ENCODE peak calls at places on chromosomes 16 and 17, in five cellular contexts. Z is sigmoid colon, E is suprapubic skin, Y is ovary, I is A549. X is an unnamed sample.

GRCh38 chr16:87445486-87445885 is 47.3 kb downstream of the ZCCHC14 start:
- DNase-seq in E (no peak), Z (no peak), I (no peak), Y (no peak), X (no peak)

GRCh38 chr17:64148699-64149098 is 18.8 kb upstream of the ERN1 start:
- DNase-seq in Y (no peak), E (no peak), Z (no peak), I (no peak), X (peak)

GRCh38 chr17:18217412-18218015 is 7.9 kb upstream of the LLGL1 start:
- DNase-seq in I (peak), Z (peak), E (no peak), Y (peak), X (peak)

GRCh38 chr16:25854141-25854540 is 162.4 kb downstream of the HS3ST4 start:
- DNase-seq in Z (no peak), Y (no peak), I (no peak), E (no peak), X (no peak)

GRCh38 chr17:81509687-81510523 is 2.7 kb downstream of the ACTG1 start:
- DNase-seq in I (no peak), E (no peak), Y (no peak), Z (no peak), X (no peak)

GRCh38 chr17:1813088-1813487 is 16.6 kb downstream of the SMYD4 start:
- DNase-seq in E (no peak), I (no peak), Z (no peak), Y (no peak), X (no peak)

GRCh38 chr16:81505011-81505660 is 60.5 kb downstream of the CMIP start:
- DNase-seq in I (no peak), Z (no peak), Y (no peak), E (no peak), X (no peak)

GRCh38 chr16:52499061-52499460 is 47.9 kb downstream of the TOX3 start:
- DNase-seq in Y (no peak), E (no peak), Z (no peak), I (no peak), X (no peak)

GRCh38 chr17:76546556-76547182 is 6.8 kb downstream of the PRCD start:
- DNase-seq in E (no peak), Y (no peak), Z (no peak), I (no peak), X (peak)

GRCh38 chr17:75404739-75405364 is 626 bp downstream of the GRB2 start:
- DNase-seq in Z (peak), Y (peak), I (peak), E (no peak), X (peak)

GRCh38 chr16:73601911-73602310 is 554.0 kb upstream of the ZFHX3 start:
- DNase-seq in E (no peak), Y (no peak), Z (no peak), I (no peak), X (no peak)

GRCh38 chr17:81097943-81098308 is 63.0 kb downstream of the BAIAP2 start:
- DNase-seq in Z (peak), Y (peak), E (no peak), I (peak), X (no peak)

GRCh38 chr17:59278401-59278800 is 53.1 kb upstream of the YPEL2 start:
- DNase-seq in Y (no peak), I (no peak), Z (no peak), E (no peak), X (no peak)

GRCh38 chr16:87017388-87018012 is 299.7 kb downstream of the C16orf95 start:
- DNase-seq in I (peak), Z (peak), E (no peak), Y (no peak), X (no peak)

GRCh38 chr17:41784207-41784744 is 2.2 kb downstream of the JUP start:
- DNase-seq in E (no peak), Z (no peak), Y (no peak), I (peak), X (peak)

GRCh38 chr16:66036775-66037715 is 329.4 kb upstream of the CDH5 start:
- DNase-seq in E (peak), Z (no peak), Y (no peak), I (no peak), X (no peak)

GRCh38 chr17:33056392-33057146 is 64.9 kb downstream of the SPACA3 start:
- DNase-seq in Y (no peak), E (no peak), I (no peak), Z (no peak), X (no peak)

GRCh38 chr16:71383054-71383773 is 24.7 kb downstream of the CALB2 start:
- DNase-seq in Y (no peak), E (no peak), Z (no peak), I (no peak), X (no peak)

GRCh38 chr16:22675745-22676540 is 138.0 kb upstream of the HS3ST2 start:
- DNase-seq in Y (no peak), Z (no peak), E (peak), I (no peak), X (no peak)

GRCh38 chr17:45128989-45129388 is 3.3 kb downstream of the PLCD3 start:
- DNase-seq in Y (no peak), I (no peak), Z (no peak), E (no peak), X (no peak)

GRCh38 chr16:23509763-23510153 is 536 bp downstream of the GGA2 start:
- DNase-seq in Z (no peak), Y (no peak), E (no peak), I (no peak), X (no peak)

GRCh38 chr16:57648590-57649442 is 19.3 kb upstream of the ADGRG3 start:
- DNase-seq in I (peak), Z (peak), E (peak), Y (no peak), X (peak)

GRCh38 chr17:81386646-81387234 is 8.5 kb upstream of the BAHCC1 start:
- DNase-seq in Y (peak), E (no peak), I (no peak), Z (no peak), X (peak)

GRCh38 chr17:60665602-60666001 is 12.0 kb upstream of the BCAS3 start:
- DNase-seq in Z (no peak), E (no peak), Y (no peak), I (no peak), X (no peak)

GRCh38 chr16:66409156-66409555 is 17.9 kb upstream of the BEAN1 start:
- DNase-seq in E (no peak), Y (no peak), Z (no peak), I (no peak), X (no peak)

GRCh38 chr17:18008496-18009268 is 30.3 kb downstream of the ATPAF2 start:
- DNase-seq in I (no peak), Y (no peak), Z (no peak), E (no peak), X (no peak)

GRCh38 chr17:50209472-50210248 is 8.2 kb upstream of the COL1A1 start:
- DNase-seq in Y (peak), I (no peak), Z (peak), E (peak), X (peak)
- H3K27ac ChIP-seq in Y (peak), I (peak), Z (peak), E (peak), X (peak)

DNA sequence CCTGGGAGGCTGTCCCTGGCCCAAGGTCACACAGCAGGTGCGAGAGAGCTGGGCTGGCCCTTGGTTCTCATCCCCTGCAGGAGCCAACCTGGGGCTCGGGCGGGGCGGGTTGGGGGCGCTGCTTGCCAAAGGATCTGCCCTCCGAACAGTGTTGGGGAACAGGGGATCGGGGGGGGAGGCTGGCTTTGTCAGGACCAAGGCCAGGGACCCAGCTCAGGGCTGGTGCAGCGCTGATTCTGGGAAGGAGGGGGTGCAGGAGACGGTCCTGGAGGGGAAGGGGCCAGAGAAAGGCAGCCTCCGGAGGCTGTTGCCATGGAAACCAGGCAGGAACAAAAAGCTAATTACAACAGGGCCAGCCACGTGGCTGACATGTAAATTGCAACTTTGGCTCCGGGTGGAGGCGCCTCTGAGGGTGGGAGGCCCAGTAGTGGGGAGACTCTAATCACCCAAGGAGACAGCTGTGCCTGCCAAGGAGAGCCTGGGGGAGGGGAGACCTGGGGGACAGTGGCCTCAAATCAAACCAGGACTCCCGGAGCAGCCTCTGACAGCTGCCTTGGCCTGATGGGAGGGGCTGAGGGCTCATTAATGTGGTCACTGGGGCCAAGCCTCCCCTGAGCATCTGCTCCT is 1.3 kb downstream of the TUBB3 start:
- DNase-seq in Y (no peak), E (no peak), Z (no peak), I (no peak), X (no peak)
- TF ChIP-seq EP300 in Y (no peak), E (no peak), Z (no peak), I (no peak), X (no peak)

GRCh38 chr16:21618261-21618660 is 18.9 kb downstream of the METTL9 start:
- DNase-seq in I (no peak), E (no peak), Y (no peak), Z (no peak), X (no peak)
- H3K27ac ChIP-seq in I (no peak), E (no peak), Y (no peak), Z (no peak), X (no peak)

DNA sequence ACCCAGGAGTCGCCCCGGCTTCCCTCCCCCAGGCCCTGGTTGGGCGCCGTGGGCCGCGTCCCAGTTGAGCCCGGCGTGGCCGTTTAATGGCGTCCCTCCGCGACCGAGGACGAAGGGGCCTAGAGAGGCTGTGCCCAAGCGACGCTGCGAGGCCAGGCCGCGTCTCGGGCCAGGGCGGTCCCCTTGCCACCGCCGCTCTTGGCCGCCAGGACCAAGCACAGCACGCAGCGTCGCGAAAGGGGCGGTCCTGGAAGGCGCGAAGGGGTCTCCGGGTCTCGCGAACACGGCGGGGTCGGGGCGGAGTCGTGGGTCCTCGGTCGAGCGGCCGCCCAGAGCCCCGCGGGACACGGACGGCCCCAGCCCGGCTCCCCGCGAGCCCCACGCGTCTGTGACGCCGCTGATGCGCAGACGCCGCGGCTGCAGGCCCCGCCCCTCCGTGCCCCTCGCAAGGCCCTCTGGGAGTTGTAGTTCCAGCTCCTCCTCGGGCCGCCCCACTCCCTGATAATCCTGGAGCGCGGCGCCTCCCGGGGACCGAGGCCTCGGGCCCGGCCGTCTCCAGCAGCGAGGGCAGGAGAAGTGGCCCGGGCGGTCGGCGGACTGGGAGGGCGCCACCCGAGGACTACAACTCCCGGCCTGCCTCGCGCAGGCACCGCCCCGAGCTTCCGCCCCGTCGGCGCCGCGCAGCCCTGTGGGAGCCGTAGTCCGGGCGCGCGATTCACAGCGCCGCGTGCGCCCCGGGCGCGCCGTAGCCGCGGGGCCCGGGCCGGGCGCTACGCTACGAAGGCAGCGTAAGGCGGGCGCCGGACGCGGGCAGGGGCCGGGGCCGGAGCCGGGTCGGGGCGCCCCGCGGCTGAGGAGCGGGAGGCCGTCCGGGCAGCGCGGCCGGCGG is at the start of gene CAPN15:
- DNase-seq in Z (peak), Y (peak), I (peak), E (peak), X (peak)
- TF ChIP-seq EP300 in Z (no peak), Y (no peak), I (no peak), E (no peak), X (no peak)

GRCh38 chr16:67457611-67458010 is 23.3 kb downstream of the ATP6V0D1 start:
- DNase-seq in I (no peak), Z (no peak), Y (no peak), E (no peak), X (no peak)
- H3K27ac ChIP-seq in I (no peak), Z (peak), Y (peak), E (peak), X (peak)

GRCh38 chr17:68792042-68792685 is 163.0 kb downstream of the ABCA8 start:
- DNase-seq in E (no peak), Z (no peak), I (no peak), Y (no peak), X (no peak)

GRCh38 chr17:68790481-68790880 is 164.7 kb downstream of the ABCA8 start:
- DNase-seq in I (no peak), E (no peak), Z (no peak), Y (no peak), X (no peak)

GRCh38 chr17:68790931-68791330 is 164.3 kb downstream of the ABCA8 start:
- DNase-seq in Y (no peak), I (no peak), E (no peak), Z (no peak), X (no peak)

GRCh38 chr17:68792873-68793272 is 162.3 kb downstream of the ABCA8 start:
- DNase-seq in I (no peak), Z (no peak), E (no peak), Y (no peak), X (no peak)

GRCh38 chr17:68789203-68789962 is 165.8 kb downstream of the ABCA8 start:
- DNase-seq in E (no peak), Z (no peak), I (no peak), Y (no peak), X (no peak)
- TF ChIP-seq EP300 in E (no peak), Z (no peak), I (no peak), Y (no peak), X (no peak)

GRCh38 chr17:77884967-77885641 is 73.4 kb upstream of the TNRC6C start:
- DNase-seq in Y (no peak), Z (no peak), E (no peak), I (no peak), X (no peak)

GRCh38 chr17:77887464-77888241 is 70.8 kb upstream of the TNRC6C start:
- DNase-seq in I (peak), E (peak), Z (peak), Y (peak), X (peak)

GRCh38 chr17:77887110-77887463 is 71.4 kb upstream of the TNRC6C start:
- DNase-seq in E (no peak), Z (peak), I (no peak), Y (no peak), X (no peak)

GRCh38 chr17:77885678-77886386 is 72.7 kb upstream of the TNRC6C start:
- DNase-seq in I (no peak), E (no peak), Y (no peak), Z (no peak), X (no peak)

DNA sequence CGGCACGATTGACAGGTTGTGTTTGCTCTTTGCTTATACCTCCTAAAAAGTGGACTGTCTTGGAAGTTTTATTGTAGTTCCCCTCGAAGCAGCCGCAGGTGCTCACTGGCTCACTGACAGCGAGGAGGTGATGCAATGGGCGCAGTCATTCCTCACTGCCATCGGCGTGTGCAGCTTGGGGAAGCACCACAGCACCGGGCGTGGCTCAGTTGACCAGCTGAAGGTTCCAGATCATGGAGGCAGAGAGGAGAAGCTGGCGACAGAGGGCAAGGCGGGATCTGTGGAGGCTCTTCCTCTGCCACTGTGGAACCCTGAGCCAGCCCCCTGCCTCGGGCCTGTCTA is 72.1 kb upstream of the TNRC6C start:
- DNase-seq in E (no peak), Z (no peak), I (no peak), Y (no peak), X (peak)
- H3K27ac ChIP-seq in E (peak), Z (no peak), I (peak), Y (no peak), X (peak)

GRCh38 chr16:30773826-30774225 is 11.7 kb downstream of the RNF40 start:
- DNase-seq in I (no peak), Y (no peak), Z (no peak), E (no peak), X (no peak)

GRCh38 chr16:30777591-30778297 is 9.3 kb downstream of the ZNF629 start:
- DNase-seq in Y (no peak), I (no peak), E (no peak), Z (no peak), X (no peak)

GRCh38 chr16:30774367-30775130 is 12.4 kb downstream of the RNF40 start:
- DNase-seq in E (no peak), I (no peak), Z (no peak), Y (no peak), X (no peak)

GRCh38 chr16:30775131-30775380 is 11.9 kb downstream of the ZNF629 start:
- DNase-seq in E (no peak), Z (no peak), I (no peak), Y (no peak), X (no peak)

DNA sequence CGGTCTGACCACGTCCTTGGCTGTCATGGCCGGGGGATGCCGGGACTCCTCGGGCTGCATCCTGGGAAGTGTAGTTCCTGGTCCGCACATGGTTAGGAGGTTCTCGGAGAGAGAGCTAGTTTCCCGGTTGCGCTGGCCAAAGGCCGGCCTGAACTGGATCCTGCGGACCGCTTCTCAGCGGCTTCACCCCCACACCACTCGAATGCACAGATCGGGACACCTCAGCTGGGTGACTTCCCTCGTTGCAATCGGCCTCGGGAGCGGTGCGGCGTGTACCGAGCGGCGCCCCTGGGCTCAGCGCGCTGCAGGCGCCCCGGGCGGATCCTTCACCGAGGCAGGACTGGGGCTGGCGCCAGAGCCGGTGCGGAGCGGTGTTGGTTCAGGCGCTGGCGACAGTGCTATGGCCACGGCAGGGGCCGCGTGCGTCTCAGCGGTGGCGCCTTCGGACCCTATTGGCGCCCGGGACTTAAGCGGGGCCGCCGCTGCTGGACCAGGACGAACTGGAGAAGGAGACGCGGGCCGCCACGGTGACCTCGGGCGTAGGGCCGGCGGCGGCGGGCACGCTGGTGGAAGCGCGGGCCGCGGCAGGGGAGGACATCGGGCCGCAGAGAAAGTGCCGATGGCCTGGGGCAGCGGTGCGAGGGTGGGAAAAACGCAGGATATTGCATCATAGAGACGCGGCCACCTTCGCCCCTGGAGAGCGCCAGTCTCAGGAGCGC is 11.5 kb downstream of the ZNF629 start:
- DNase-seq in I (peak), Z (peak), Y (peak), E (peak), X (peak)
- TF ChIP-seq EP300 in I (no peak), Z (no peak), Y (no peak), E (no peak), X (no peak)

GRCh38 chr17:82791532-82791931 is 39.7 kb downstream of the TBCD start:
- DNase-seq in Y (no peak), E (no peak), I (no peak), Z (no peak), X (no peak)

GRCh38 chr17:82789051-82789592 is 37.3 kb downstream of the TBCD start:
- DNase-seq in I (no peak), Z (no peak), Y (no peak), E (no peak), X (no peak)

GRCh38 chr17:82788206-82789001 is 36.5 kb downstream of the TBCD start:
- DNase-seq in Z (no peak), I (no peak), E (no peak), Y (no peak), X (no peak)

GRCh38 chr17:82790391-82790790 is 38.5 kb downstream of the TBCD start:
- DNase-seq in I (no peak), E (no peak), Y (no peak), Z (no peak), X (no peak)

GRCh38 chr17:82789806-82790205 is 37.9 kb downstream of the TBCD start:
- DNase-seq in Z (no peak), Y (no peak), E (no peak), I (no peak), X (no peak)
- H3K27ac ChIP-seq in Z (no peak), Y (no peak), E (peak), I (no peak), X (no peak)

DNA sequence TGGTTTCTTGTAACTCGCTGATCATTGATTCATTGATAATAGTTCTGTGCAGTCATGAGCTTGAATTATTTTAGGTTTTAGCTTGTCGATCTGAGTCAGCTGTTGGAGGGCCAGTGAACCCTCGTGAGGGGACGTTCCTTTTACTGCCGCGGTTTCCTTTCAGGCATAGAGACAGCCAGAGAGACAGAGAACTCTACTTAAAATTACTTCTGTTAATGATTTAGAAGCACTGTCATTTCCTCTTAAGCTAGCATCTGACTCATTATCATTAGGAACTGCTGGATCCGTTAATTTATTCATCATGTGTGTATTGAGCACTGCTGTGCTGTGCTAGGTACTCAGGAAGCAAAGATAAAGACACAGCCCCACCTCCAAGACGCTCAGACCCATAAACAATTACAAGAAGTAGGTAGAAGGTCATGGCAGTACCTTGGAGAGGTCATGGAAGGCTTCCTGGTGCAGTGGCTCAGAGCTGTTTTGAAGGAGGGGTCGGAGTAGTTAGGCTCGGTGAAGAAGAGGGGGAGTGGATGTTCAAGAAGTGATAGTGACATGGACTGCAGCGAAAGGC is 3.2 kb downstream of the PGS1 start:
- DNase-seq in I (no peak), Z (no peak), E (no peak), Y (no peak), X (no peak)
- TF ChIP-seq EP300 in I (no peak), Z (no peak), E (no peak), Y (no peak), X (no peak)

X was measured in stomach.